ENCODE peak calls at places on chromosomes 6 and 20, in four cellular contexts. H is effector CD4-positive, alpha-beta T cell; Q is activated T-helper 1 cell treated with anti-CD3 and anti-CD28 coated beads, Interleukin-12 subunit alpha, Interleukin-12 subunit beta, Interleukin-2, Interleukin-4 antibody, amounts not matched to agents 30 ng/mL and 10 ng/mL and 1 ng/mL, durations not matched to agents 14 hours and 24 hours and 36 hours; J is lung. D is an unnamed sample.

GRCh38 chr20:12394786-12395185 is 477.1 kb downstream of the BTBD3 start:
- DNase-seq in H (no peak), Q (no peak), J (no peak), D (no peak)

GRCh38 chr6:148628251-148628650 is 118.6 kb upstream of the UST start:
- DNase-seq in H (no peak), Q (no peak), J (no peak), D (no peak)

GRCh38 chr20:23415958-23416583 is 5.2 kb downstream of the NAPB start:
- DNase-seq in H (no peak), Q (no peak), J (no peak), D (no peak)

GRCh38 chr6:148761532-148761951 is 14.7 kb downstream of the UST start:
- DNase-seq in H (peak), Q (no peak), J (peak), D (no peak)

GRCh38 chr6:160978141-160978926 is 13.2 kb upstream of the MAP3K4 start:
- DNase-seq in H (no peak), Q (no peak), J (no peak), D (no peak)

GRCh38 chr6:37177083-37177949 is 7.4 kb downstream of the PIM1 start:
- DNase-seq in H (no peak), Q (no peak), J (no peak), D (no peak)

GRCh38 chr6:37265031-37265430 is 7.1 kb upstream of the TMEM217 start:
- DNase-seq in H (no peak), Q (no peak), J (no peak), D (no peak)

GRCh38 chr20:62363920-62364851 is 2.9 kb downstream of the LAMA5 start:
- DNase-seq in H (no peak), Q (no peak), J (no peak), D (no peak)

GRCh38 chr6:125046107-125046925 is 84.1 kb downstream of the RNF217 start:
- DNase-seq in H (no peak), Q (no peak), J (no peak), D (no peak)

GRCh38 chr6:136783495-136784270 is 8.6 kb downstream of the MAP3K5 start:
- DNase-seq in H (no peak), Q (no peak), J (peak), D (no peak)

GRCh38 chr6:27138837-27139752 is 108.4 kb upstream of the PRSS16 start:
- DNase-seq in H (peak), Q (peak), J (no peak), D (no peak)

GRCh38 chr6:26006086-26006939 is 43.7 kb downstream of the TRIM38 start:
- DNase-seq in H (no peak), Q (no peak), J (no peak), D (no peak)

GRCh38 chr6:21666788-21667681 is 73.5 kb downstream of the SOX4 start:
- DNase-seq in H (no peak), Q (no peak), J (no peak), D (no peak)

GRCh38 chr6:12408752-12409151 is 118.6 kb downstream of the EDN1 start:
- DNase-seq in H (no peak), Q (no peak), J (no peak), D (no peak)

GRCh38 chr6:1015819-1016218 is 296.1 kb upstream of the FOXQ1 start:
- DNase-seq in H (no peak), Q (no peak), J (no peak), D (no peak)

GRCh38 chr20:50772418-50773185 is 22.3 kb upstream of the BCAS4 start:
- DNase-seq in H (no peak), Q (no peak), J (no peak), D (no peak)

GRCh38 chr6:123007885-123008284 is 11.8 kb downstream of the CLVS2 start:
- DNase-seq in H (no peak), Q (no peak), J (no peak), D (no peak)

GRCh38 chr6:137497722-137498463 is 3.7 kb upstream of the OLIG3 start:
- DNase-seq in H (no peak), Q (no peak), J (no peak), D (no peak)

GRCh38 chr6:69784595-69785377 is 12.0 kb downstream of the LMBRD1 start:
- DNase-seq in H (no peak), Q (no peak), J (no peak), D (no peak)

GRCh38 chr6:150590448-150590847 is 9.2 kb upstream of the PLEKHG1 start:
- DNase-seq in H (no peak), Q (no peak), J (no peak), D (no peak)

GRCh38 chr20:10550204-10551118 is 115.4 kb downstream of the SLX4IP start:
- DNase-seq in H (no peak), Q (no peak), J (no peak), D (no peak)

GRCh38 chr6:32790306-32790705 is 26.5 kb downstream of the HLA-DOB start:
- DNase-seq in H (no peak), Q (no peak), J (no peak), D (no peak)

GRCh38 chr6:154653853-154654252 is 79.4 kb upstream of the SCAF8 start:
- DNase-seq in H (no peak), Q (no peak), J (no peak), D (no peak)

GRCh38 chr6:123715243-123715863 is 78.6 kb upstream of the TRDN start:
- DNase-seq in H (no peak), Q (no peak), J (no peak), D (no peak)

GRCh38 chr6:69985180-69985579 is 118.8 kb downstream of the COL19A1 start:
- DNase-seq in H (no peak), Q (no peak), J (no peak), D (no peak)

GRCh38 chr6:29887330-29887818 is 55.0 kb upstream of the HLA-A start:
- DNase-seq in H (peak), Q (peak), J (peak), D (peak)

GRCh38 chr20:32411955-32412706 is 54.0 kb downstream of the ASXL1 start:
- DNase-seq in H (no peak), Q (no peak), J (no peak), D (no peak)

D was measured in hypothalamus.